ENCODE peak calls at places on chromosomes 12 and 14, in nine cellular contexts. N, X, J, V, Q, Y, H, O and B are unnamed samples.
A peak's percentile ranks its signal among the peaks of the same experiment; 100 is the strongest.

GRCh38 chr12:78149459-78149858 is 318.8 kb downstream of the NAV3 start:
- DNase-seq in V (no peak), O (no peak), X (no peak), Q (no peak), H (no peak), J (no peak), Y (no peak), N (no peak), B (no peak)

GRCh38 chr12:47833591-47834012 is 13.9 kb upstream of the HDAC7 start:
- DNase-seq in V (no peak), Q (no peak), X (no peak), H (no peak), O (no peak), N (no peak), Y (no peak), J (no peak), B (no peak)

GRCh38 chr14:61342486-61342885 is 21.1 kb downstream of the PRKCH start:
- DNase-seq in J (no peak), X (no peak), O (no peak), Q (no peak), Y (peak; percentile 76), V (no peak), N (peak; percentile 92), H (no peak), B (no peak)

GRCh38 chr12:100141998-100142850 is 450 bp downstream of the BLTP3B start:
- DNase-seq in O (peak; percentile 89), V (peak; percentile 49), J (peak; percentile 40), H (peak; percentile 40), Y (peak; percentile 14), N (peak; percentile 54), X (peak; percentile 55), Q (peak; percentile 73), B (peak; percentile 69)

GRCh38 chr14:59283380-59283779 is 94.9 kb downstream of the DAAM1 start:
- DNase-seq in Y (no peak), X (no peak), H (no peak), N (no peak), O (no peak), Q (no peak), V (no peak), J (no peak), B (peak; percentile 58)

GRCh38 chr12:28278499-28278898 is 88.2 kb downstream of the CCDC91 start:
- DNase-seq in H (no peak), J (no peak), Y (no peak), N (no peak), O (no peak), V (no peak), X (no peak), Q (no peak), B (no peak)

GRCh38 chr12:96040305-96041133 is 5.1 kb upstream of the LTA4H start:
- DNase-seq in Q (no peak), N (no peak), X (no peak), J (no peak), H (no peak), O (no peak), V (no peak), Y (no peak), B (peak; percentile 37)

GRCh38 chr12:60148109-60148508 is 552.3 kb downstream of the SLC16A7 start:
- DNase-seq in Y (no peak), N (no peak), H (no peak), J (no peak), X (no peak), O (no peak), Q (no peak), V (no peak), B (peak; percentile 67)

GRCh38 chr12:19694627-19695026 is 255.3 kb downstream of the AEBP2 start:
- DNase-seq in J (no peak), V (no peak), Q (no peak), H (no peak), O (no peak), Y (no peak), N (no peak), X (no peak), B (peak; percentile 30)

GRCh38 chr14:51822499-51822898 is 37.9 kb upstream of the GNG2 start:
- DNase-seq in O (no peak), N (no peak), Q (no peak), J (no peak), Y (no peak), H (no peak), X (no peak), V (no peak), B (peak; percentile 26)

GRCh38 chr14:89251066-89251465 is 166.0 kb downstream of the FOXN3 start:
- DNase-seq in N (no peak), H (no peak), O (no peak), V (no peak), Y (no peak), Q (no peak), X (no peak), J (no peak), B (peak; percentile 26)

GRCh38 chr14:50344116-50344775 is 32.1 kb downstream of the DMAC2L start:
- DNase-seq in V (no peak), N (peak; percentile 56), X (no peak), Q (no peak), O (no peak), J (no peak), Y (peak; percentile 7), H (no peak), B (no peak)
- H3K4me1 ChIP-seq in V (peaks cover 45% of the 10 kb centered on the region), N (no peaks in the 10 kb centered on the region), X (peaks cover 9% of the 10 kb centered on the region), Q (peaks cover 19% of the 10 kb centered on the region), O (no peaks in the 10 kb centered on the region), J (no peaks in the 10 kb centered on the region), Y (no peaks in the 10 kb centered on the region), H (peaks cover 15% of the 10 kb centered on the region), B (peaks cover 51% of the 10 kb centered on the region)

GRCh38 chr12:6935221-6935550 is 7.4 kb downstream of the ATN1 start:
- DNase-seq in X (no peak), O (no peak), Q (no peak), H (no peak), N (no peak), J (no peak), V (no peak), Y (no peak), B (no peak)

GRCh38 chr12:6935551-6936377 is 7.9 kb upstream of the RNU7-1 start:
- DNase-seq in X (no peak), V (no peak), Y (no peak), H (no peak), J (no peak), N (no peak), O (no peak), Q (peak; percentile 40), B (no peak)

GRCh38 chr12:6936378-6936638 is 7.3 kb upstream of the RNU7-1 start:
- DNase-seq in O (no peak), V (no peak), H (no peak), Y (no peak), N (no peak), X (no peak), Q (no peak), J (no peak), B (no peak)

GRCh38 chr12:6937481-6938352 is 5.9 kb upstream of the RNU7-1 start:
- DNase-seq in N (peak; percentile 97), Y (peak; percentile 91), V (peak; percentile 93), O (peak; percentile 99), H (peak; percentile 94), X (peak; percentile 95), J (peak; percentile 90), Q (peak; percentile 94), B (peak; percentile 97)

DNA sequence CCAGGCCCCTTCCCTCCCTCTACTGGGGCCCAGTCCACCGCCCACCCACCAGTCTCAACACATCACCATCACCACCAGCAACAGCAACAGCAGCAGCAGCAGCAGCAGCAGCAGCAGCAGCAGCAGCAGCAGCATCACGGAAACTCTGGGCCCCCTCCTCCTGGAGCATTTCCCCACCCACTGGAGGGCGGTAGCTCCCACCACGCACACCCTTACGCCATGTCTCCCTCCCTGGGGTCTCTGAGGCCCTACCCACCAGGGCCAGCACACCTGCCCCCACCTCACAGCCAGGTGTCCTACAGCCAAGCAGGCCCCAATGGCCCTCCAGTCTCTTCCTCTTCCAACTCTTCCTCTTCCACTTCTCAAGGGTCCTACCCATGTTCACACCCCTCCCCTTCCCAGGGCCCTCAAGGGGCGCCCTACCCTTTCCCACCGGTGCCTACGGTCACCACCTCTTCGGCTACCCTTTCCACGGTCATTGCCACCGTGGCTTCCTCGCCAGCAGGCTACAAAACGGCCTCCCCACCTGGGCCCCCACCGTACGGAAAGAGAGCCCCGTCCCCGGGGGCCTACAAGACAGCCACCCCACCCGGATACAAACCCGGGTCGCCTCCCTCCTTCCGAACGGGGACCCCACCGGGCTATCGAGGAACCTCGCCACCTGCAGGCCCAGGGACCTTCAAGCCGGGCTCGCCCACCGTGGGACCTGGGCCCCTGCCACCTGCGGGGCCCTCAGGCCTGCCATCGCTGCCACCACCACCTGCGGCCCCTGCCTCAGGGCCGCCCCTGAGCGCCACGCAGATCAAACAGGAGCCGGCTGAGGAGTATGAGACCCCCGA is 6.8 kb upstream of the RNU7-1 start:
- DNase-seq in O (peak; percentile 71), Q (no peak), N (peak; percentile 71), J (no peak), V (no peak), Y (no peak), H (no peak), X (no peak), B (no peak)
- H3K36me3 ChIP-seq in O (peaks cover 75% of the 10 kb centered on the region), Q (no peaks in the 10 kb centered on the region), N (peaks cover 5% of the 10 kb centered on the region), J (peaks cover 26% of the 10 kb centered on the region), V (peaks cover 38% of the 10 kb centered on the region), Y (peaks cover 9% of the 10 kb centered on the region), H (peaks cover 61% of the 10 kb centered on the region), X (no peaks in the 10 kb centered on the region), B (peaks cover 70% of the 10 kb centered on the region)

GRCh38 chr12:116529686-116530085 is 29.5 kb upstream of the MAP1LC3B2 start:
- DNase-seq in Y (no peak), V (no peak), J (no peak), Q (no peak), X (no peak), H (no peak), N (no peak), O (no peak), B (no peak)

GRCh38 chr12:116525418-116526001 is 33.7 kb upstream of the MAP1LC3B2 start:
- DNase-seq in X (peak; percentile 88), N (no peak), J (peak; percentile 82), O (peak; percentile 84), V (peak; percentile 48), Q (no peak), Y (no peak), H (peak; percentile 74), B (peak; percentile 92)

GRCh38 chr12:116528067-116528466 is 31.1 kb upstream of the MAP1LC3B2 start:
- DNase-seq in Y (no peak), V (no peak), H (no peak), J (no peak), O (no peak), X (no peak), N (no peak), Q (no peak), B (peak; percentile 37)

GRCh38 chr12:116529048-116529447 is 30.1 kb upstream of the MAP1LC3B2 start:
- DNase-seq in V (no peak), H (no peak), N (no peak), O (no peak), X (peak; percentile 73), Q (no peak), J (no peak), Y (no peak), B (no peak)

GRCh38 chr12:116528498-116528897 is 30.7 kb upstream of the MAP1LC3B2 start:
- DNase-seq in N (no peak), V (no peak), H (no peak), O (no peak), Q (no peak), Y (no peak), X (no peak), J (no peak), B (peak; percentile 33)
- H3K4me1 ChIP-seq in N (peaks cover 7% of the 10 kb centered on the region), V (peaks cover 21% of the 10 kb centered on the region), H (peaks cover 20% of the 10 kb centered on the region), O (peaks cover 14% of the 10 kb centered on the region), Q (peaks cover 10% of the 10 kb centered on the region), Y (peaks cover 10% of the 10 kb centered on the region), X (peaks cover 47% of the 10 kb centered on the region), J (peaks cover 6% of the 10 kb centered on the region), B (peaks cover 37% of the 10 kb centered on the region)

GRCh38 chr12:112942572-112942971 is 4.3 kb downstream of the OAS3 start:
- DNase-seq in J (no peak), H (no peak), V (no peak), X (no peak), Q (no peak), N (no peak), Y (no peak), O (no peak), B (no peak)
- H3K36me3 ChIP-seq in J (no peaks in the 10 kb centered on the region), H (no peaks in the 10 kb centered on the region), V (peaks cover 17% of the 10 kb centered on the region), X (no peaks in the 10 kb centered on the region), Q (no peaks in the 10 kb centered on the region), N (peaks cover 32% of the 10 kb centered on the region), Y (peaks cover 37% of the 10 kb centered on the region), O (no peaks in the 10 kb centered on the region), B (no peaks in the 10 kb centered on the region)